ENCODE peak calls at places on chromosome 9, in six cellular contexts. One of them, this sample, is unnamed.

GRCh38 chr9:24434183-24434582 is 111.5 kb downstream of the IZUMO3 start:
- DNase-seq in neural progenitor cell: no peak
- DNase-seq in PC-3: no peak
- DNase-seq in HCT116: no peak
- DNase-seq in GM23338: no peak
- DNase-seq in MM.1S: no peak
- DNase-seq in this sample: no peak

GRCh38 chr9:111957856-111958631 is 61.4 kb downstream of the UGCG start:
- DNase-seq in HCT116: no peak
- DNase-seq in MM.1S: no peak
- DNase-seq in neural progenitor cell: no peak
- DNase-seq in PC-3: peak; percentile 88
- DNase-seq in GM23338: no peak
- DNase-seq in this sample: peak; percentile 97

GRCh38 chr9:74379718-74380117 is 117.4 kb upstream of the RORB start:
- DNase-seq in neural progenitor cell: peak; percentile 70
- DNase-seq in HCT116: peak; percentile 2
- DNase-seq in MM.1S: peak; percentile 80
- DNase-seq in PC-3: peak; percentile 46
- DNase-seq in GM23338: peak; percentile 86
- DNase-seq in this sample: no peak

GRCh38 chr9:130189840-130190239 is 17.6 kb downstream of the NCS1 start:
- DNase-seq in neural progenitor cell: no peak
- DNase-seq in MM.1S: no peak
- DNase-seq in HCT116: no peak
- DNase-seq in PC-3: no peak
- DNase-seq in GM23338: no peak
- DNase-seq in this sample: peak; percentile 46

GRCh38 chr9:106861585-106862114 is 1.3 kb upstream of the ZNF462 start:
- DNase-seq in MM.1S: no peak
- DNase-seq in HCT116: no peak
- DNase-seq in PC-3: no peak
- DNase-seq in GM23338: no peak
- DNase-seq in neural progenitor cell: no peak
- DNase-seq in this sample: no peak

GRCh38 chr9:135284386-135285134 is 195.0 kb upstream of the PPP1R26 start:
- DNase-seq in GM23338: no peak
- DNase-seq in MM.1S: no peak
- DNase-seq in PC-3: no peak
- DNase-seq in HCT116: no peak
- DNase-seq in neural progenitor cell: no peak
- DNase-seq in this sample: no peak

GRCh38 chr9:89635007-89635742 is 30.4 kb downstream of the GADD45G start:
- DNase-seq in PC-3: peak; percentile 53
- DNase-seq in HCT116: no peak
- DNase-seq in GM23338: no peak
- DNase-seq in neural progenitor cell: no peak
- DNase-seq in MM.1S: no peak
- DNase-seq in this sample: peak; percentile 90

GRCh38 chr9:134597957-134598883 is 43.4 kb upstream of the COL5A1 start:
- DNase-seq in HCT116: no peak
- DNase-seq in neural progenitor cell: peak; percentile 28
- DNase-seq in MM.1S: no peak
- DNase-seq in PC-3: no peak
- DNase-seq in GM23338: no peak
- DNase-seq in this sample: peak; percentile 37

GRCh38 chr9:134287591-134288518 is 38.4 kb upstream of the RXRA start:
- DNase-seq in MM.1S: no peak
- DNase-seq in neural progenitor cell: peak; percentile 45
- DNase-seq in GM23338: no peak
- DNase-seq in HCT116: no peak
- DNase-seq in PC-3: no peak
- DNase-seq in this sample: no peak

GRCh38 chr9:28735943-28736342 is 1162.7 kb upstream of the C9orf72 start:
- DNase-seq in MM.1S: no peak
- DNase-seq in HCT116: no peak
- DNase-seq in neural progenitor cell: no peak
- DNase-seq in GM23338: no peak
- DNase-seq in PC-3: no peak
- DNase-seq in this sample: no peak

GRCh38 chr9:96661711-96662110 is 6.6 kb upstream of the PRXL2C start:
- DNase-seq in neural progenitor cell: no peak
- DNase-seq in PC-3: no peak
- DNase-seq in GM23338: peak; percentile 7
- DNase-seq in MM.1S: no peak
- DNase-seq in HCT116: no peak
- DNase-seq in this sample: peak; percentile 10

GRCh38 chr9:70496244-70496643 is 81.8 kb upstream of the KLF9 start:
- DNase-seq in MM.1S: no peak
- DNase-seq in HCT116: no peak
- DNase-seq in PC-3: no peak
- DNase-seq in neural progenitor cell: no peak
- DNase-seq in GM23338: no peak
- DNase-seq in this sample: no peak

GRCh38 chr9:37392272-37392671 is 30.2 kb upstream of the GRHPR start:
- DNase-seq in HCT116: no peak
- DNase-seq in neural progenitor cell: peak; percentile 20
- DNase-seq in GM23338: peak; percentile 43
- DNase-seq in MM.1S: no peak
- DNase-seq in PC-3: no peak
- DNase-seq in this sample: no peak

GRCh38 chr9:110971705-110972104 is 66.6 kb downstream of the LPAR1 start:
- DNase-seq in GM23338: no peak
- DNase-seq in MM.1S: no peak
- DNase-seq in neural progenitor cell: no peak
- DNase-seq in HCT116: no peak
- DNase-seq in PC-3: no peak
- DNase-seq in this sample: no peak

GRCh38 chr9:112787942-112788341 is 37.4 kb downstream of the SNX30 start:
- DNase-seq in HCT116: no peak
- DNase-seq in MM.1S: no peak
- DNase-seq in neural progenitor cell: no peak
- DNase-seq in PC-3: no peak
- DNase-seq in GM23338: no peak
- DNase-seq in this sample: no peak

GRCh38 chr9:6439051-6439703 is 26.2 kb downstream of the UHRF2 start:
- DNase-seq in PC-3: no peak
- DNase-seq in HCT116: no peak
- DNase-seq in GM23338: no peak
- DNase-seq in MM.1S: no peak
- DNase-seq in neural progenitor cell: no peak
- DNase-seq in this sample: no peak

GRCh38 chr9:129253820-129254381 is 75.8 kb upstream of the IER5L start:
- DNase-seq in neural progenitor cell: peak; percentile 38
- DNase-seq in HCT116: no peak
- DNase-seq in PC-3: no peak
- DNase-seq in GM23338: peak; percentile 59
- DNase-seq in MM.1S: no peak
- DNase-seq in this sample: no peak

GRCh38 chr9:112699230-112699629 is 18.7 kb downstream of the INIP start:
- DNase-seq in MM.1S: peak; percentile 58
- DNase-seq in HCT116: no peak
- DNase-seq in PC-3: no peak
- DNase-seq in neural progenitor cell: no peak
- DNase-seq in GM23338: no peak
- DNase-seq in this sample: no peak

GRCh38 chr9:109796081-109796480 is 16.1 kb downstream of the PALM2AKAP2 start:
- DNase-seq in MM.1S: no peak
- DNase-seq in neural progenitor cell: no peak
- DNase-seq in PC-3: no peak
- DNase-seq in HCT116: no peak
- DNase-seq in GM23338: no peak
- DNase-seq in this sample: no peak

GRCh38 chr9:109794361-109795012 is 14.5 kb downstream of the PALM2AKAP2 start:
- DNase-seq in MM.1S: no peak
- DNase-seq in GM23338: no peak
- DNase-seq in HCT116: no peak
- DNase-seq in neural progenitor cell: peak; percentile 20
- DNase-seq in PC-3: no peak
- DNase-seq in this sample: peak; percentile 60

GRCh38 chr9:109795613-109796012 is 15.6 kb downstream of the PALM2AKAP2 start:
- DNase-seq in MM.1S: no peak
- DNase-seq in GM23338: no peak
- DNase-seq in PC-3: no peak
- DNase-seq in HCT116: no peak
- DNase-seq in neural progenitor cell: no peak
- DNase-seq in this sample: no peak

GRCh38 chr9:109793196-109793595 is 13.2 kb downstream of the PALM2AKAP2 start:
- DNase-seq in MM.1S: no peak
- DNase-seq in GM23338: no peak
- DNase-seq in neural progenitor cell: no peak
- DNase-seq in PC-3: peak; percentile 83
- DNase-seq in HCT116: no peak
- DNase-seq in this sample: peak; percentile 96

DNA sequence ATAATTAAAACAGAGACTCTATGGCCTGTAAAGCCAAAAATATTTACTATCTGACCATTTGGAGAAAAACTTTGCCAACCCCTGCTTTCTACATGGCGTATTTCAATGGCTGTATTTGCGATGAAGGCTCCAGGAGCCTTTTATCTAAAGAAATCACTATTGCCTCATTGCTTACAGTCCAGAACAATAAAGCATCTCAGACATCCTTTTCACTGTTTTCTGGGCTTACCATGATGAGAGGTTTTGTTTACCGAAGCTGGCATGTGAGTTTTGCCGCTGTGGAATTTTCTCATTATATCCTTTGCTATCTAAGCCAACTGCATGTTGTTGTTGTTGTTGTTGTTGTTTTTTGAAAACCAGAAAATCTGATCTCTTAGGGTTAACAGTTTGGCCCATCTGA is 13.9 kb downstream of the PALM2AKAP2 start:
- DNase-seq in PC-3: no peak
- DNase-seq in neural progenitor cell: no peak
- DNase-seq in HCT116: no peak
- DNase-seq in GM23338: no peak
- DNase-seq in MM.1S: no peak
- DNase-seq in this sample: no peak
- TF ChIP-seq EZH2phosphoT487 in PC-3: no peak
- TF ChIP-seq EZH2phosphoT487 in neural progenitor cell: no peak
- TF ChIP-seq EZH2phosphoT487 in HCT116: no peak
- TF ChIP-seq EZH2phosphoT487 in GM23338: no peak
- TF ChIP-seq EZH2phosphoT487 in MM.1S: no peak
- TF ChIP-seq EZH2phosphoT487 in this sample: no peak

DNA sequence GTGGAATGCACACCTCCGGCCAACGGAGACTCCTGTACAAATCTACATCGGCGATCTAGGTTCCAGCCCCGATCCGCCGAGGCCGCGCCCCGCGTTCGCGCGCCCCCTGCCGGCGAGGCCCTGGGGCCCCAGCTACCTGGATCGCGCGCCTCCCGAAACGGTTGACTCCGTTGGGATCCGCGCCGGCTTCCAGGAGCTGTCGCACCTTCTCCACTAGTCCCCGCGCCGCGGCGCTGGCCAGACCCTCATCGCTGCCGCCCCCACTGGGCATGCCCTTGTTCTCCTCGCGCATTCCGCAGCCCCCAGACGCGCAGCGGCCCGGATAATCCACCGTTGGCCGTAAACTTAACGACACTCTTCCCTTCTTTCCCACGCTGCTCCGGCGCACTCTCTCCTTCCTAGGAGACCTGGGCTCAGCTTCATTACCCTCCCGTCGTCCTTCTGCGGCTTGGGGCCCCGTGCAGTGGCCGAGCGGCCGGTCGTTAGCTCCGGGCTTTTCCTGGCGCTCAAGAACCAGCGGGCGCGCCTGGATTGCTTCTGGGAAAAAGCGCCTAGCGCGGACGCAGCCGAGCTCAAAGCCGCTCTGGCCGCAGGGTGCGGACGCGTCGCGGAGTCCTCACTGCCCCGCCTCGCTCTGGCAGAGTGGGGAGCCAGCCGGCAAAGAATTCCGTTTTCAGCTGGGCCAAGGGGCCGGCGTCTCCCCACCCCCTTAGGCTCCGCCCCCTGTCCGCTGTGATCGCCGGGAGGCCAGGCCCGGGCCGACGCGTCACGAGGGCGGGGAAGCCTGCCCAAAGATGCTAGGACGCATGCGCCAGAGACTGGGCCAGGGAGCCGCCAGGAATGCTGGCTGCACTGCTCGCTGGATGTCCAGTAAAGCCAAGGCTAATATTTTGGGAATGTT is at the start of gene CDKN2B:
- DNase-seq in neural progenitor cell: peak; percentile 98
- DNase-seq in HCT116: peak; percentile 80
- DNase-seq in GM23338: peak; percentile 96
- DNase-seq in PC-3: peak; percentile 95
- DNase-seq in MM.1S: no peak
- DNase-seq in this sample: peak; percentile 98
- TF ChIP-seq EZH2 in neural progenitor cell: peak; percentile 88
- TF ChIP-seq EZH2 in HCT116: no peak
- TF ChIP-seq EZH2 in GM23338: no peak
- TF ChIP-seq EZH2 in PC-3: no peak
- TF ChIP-seq EZH2 in MM.1S: no peak
- TF ChIP-seq EZH2 in this sample: no peak

DNA sequence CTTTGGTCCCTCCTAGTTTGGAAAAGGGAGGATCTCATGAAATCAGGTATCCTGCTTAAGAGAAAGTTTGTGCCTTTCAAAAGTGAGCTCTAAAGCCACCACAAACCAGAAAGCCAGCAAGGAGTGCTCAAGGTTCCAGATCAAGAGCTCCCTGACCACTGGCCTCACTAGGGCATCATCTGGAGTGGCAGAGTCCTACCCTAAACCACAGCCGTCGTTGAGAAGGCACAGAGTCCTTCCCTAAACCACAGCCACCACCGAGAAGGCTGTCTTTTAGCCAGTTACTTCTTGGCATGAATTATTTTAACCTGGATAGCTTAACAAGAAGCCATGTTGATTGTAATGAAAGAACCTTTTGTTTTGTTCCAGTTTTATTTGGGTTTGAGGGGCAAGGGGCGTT is 102.9 kb downstream of the FRMD3 start:
- DNase-seq in GM23338: no peak
- DNase-seq in PC-3: no peak
- DNase-seq in HCT116: no peak
- DNase-seq in MM.1S: no peak
- DNase-seq in neural progenitor cell: no peak
- DNase-seq in this sample: no peak
- TF ChIP-seq EZH2phosphoT487 in GM23338: no peak
- TF ChIP-seq EZH2phosphoT487 in PC-3: no peak
- TF ChIP-seq EZH2phosphoT487 in HCT116: no peak
- TF ChIP-seq EZH2phosphoT487 in MM.1S: no peak
- TF ChIP-seq EZH2phosphoT487 in neural progenitor cell: no peak
- TF ChIP-seq EZH2phosphoT487 in this sample: no peak

DNA sequence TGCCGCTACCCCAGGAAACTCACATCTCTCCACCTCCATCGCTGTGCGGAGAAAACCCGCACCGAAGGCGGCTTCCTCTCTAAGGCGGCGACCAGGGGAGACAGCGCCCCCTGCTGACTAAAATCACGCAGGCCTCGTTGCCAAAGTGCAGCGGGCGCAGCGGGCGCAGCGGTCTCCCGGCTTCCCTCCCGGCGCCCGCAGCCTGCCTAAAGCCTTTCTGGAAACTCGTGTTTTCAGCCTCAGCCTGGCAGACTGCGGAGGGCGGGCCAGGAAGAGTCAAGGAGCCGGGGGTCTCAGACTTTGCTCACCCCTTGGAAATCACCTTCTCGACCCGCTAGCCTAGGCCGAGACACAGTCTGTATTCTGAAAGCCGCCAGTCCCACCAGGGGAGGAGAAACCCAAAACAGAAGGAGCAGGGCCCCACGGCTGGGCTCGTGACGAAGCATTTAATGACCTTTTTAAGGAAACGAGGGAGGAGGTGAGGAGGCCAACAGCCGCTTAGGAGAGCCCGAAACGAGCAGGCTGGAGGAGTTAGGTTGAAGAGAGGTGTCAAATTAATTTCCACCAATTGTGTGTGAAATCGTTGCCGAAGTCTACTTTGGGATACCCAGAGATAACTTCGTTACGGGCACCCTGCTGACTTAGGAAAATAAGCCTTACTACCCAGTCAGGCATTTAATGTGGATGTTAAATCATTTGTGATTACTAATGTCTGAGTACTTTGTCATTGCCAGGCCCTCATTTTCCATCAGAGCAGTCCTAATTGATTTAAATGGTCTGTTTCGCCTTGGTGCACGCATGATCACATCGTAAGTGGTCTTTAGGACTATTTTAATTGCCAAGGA is 7.3 kb upstream of the FOXB2 start:
- DNase-seq in PC-3: peak; percentile 17
- DNase-seq in MM.1S: peak; percentile 26
- DNase-seq in HCT116: peak; percentile 38
- DNase-seq in neural progenitor cell: peak; percentile 90
- DNase-seq in GM23338: peak; percentile 92
- DNase-seq in this sample: peak; percentile 52
- TF ChIP-seq EZH2 in PC-3: no peak
- TF ChIP-seq EZH2 in MM.1S: no peak
- TF ChIP-seq EZH2 in HCT116: no peak
- TF ChIP-seq EZH2 in neural progenitor cell: peak; percentile 69
- TF ChIP-seq EZH2 in GM23338: peak; percentile 59
- TF ChIP-seq EZH2 in this sample: peak; percentile 46